ENCODE peak calls at places on chromosomes 2 and 18, in seven cellular contexts. One of them, this sample, is unnamed. For H3K9me3 and H3K4me1, the result is how much of the 10 kb centered on the place peaks cover.

GRCh38 chr2:96928277-96928781 is 58.1 kb downstream of the FAM178B start:
- DNase-seq in H9: no peak
- DNase-seq in body of pancreas: no peak
- DNase-seq in mammary epithelial cell: peak
- DNase-seq in GM23248: peak
- DNase-seq in heart right ventricle: no peak
- DNase-seq in stomach: no peak
- DNase-seq in this sample: no peak

GRCh38 chr2:168633895-168634294 is 168.5 kb upstream of the NOSTRIN start:
- DNase-seq in GM23248: no peak
- DNase-seq in mammary epithelial cell: no peak
- DNase-seq in H9: no peak
- DNase-seq in heart right ventricle: no peak
- DNase-seq in body of pancreas: no peak
- DNase-seq in stomach: no peak
- DNase-seq in this sample: no peak

GRCh38 chr2:23654756-23655155 is 269.8 kb downstream of the KLHL29 start:
- DNase-seq in heart right ventricle: no peak
- DNase-seq in mammary epithelial cell: peak
- DNase-seq in H9: no peak
- DNase-seq in GM23248: no peak
- DNase-seq in stomach: no peak
- DNase-seq in body of pancreas: no peak
- DNase-seq in this sample: no peak

GRCh38 chr2:200193331-200193730 is 113.2 kb upstream of the SPATS2L start:
- DNase-seq in stomach: no peak
- DNase-seq in mammary epithelial cell: no peak
- DNase-seq in GM23248: no peak
- DNase-seq in heart right ventricle: no peak
- DNase-seq in H9: no peak
- DNase-seq in body of pancreas: no peak
- DNase-seq in this sample: no peak

GRCh38 chr2:153432381-153432780 is 46.2 kb downstream of the RPRM start:
- DNase-seq in mammary epithelial cell: no peak
- DNase-seq in H9: no peak
- DNase-seq in heart right ventricle: no peak
- DNase-seq in GM23248: no peak
- DNase-seq in stomach: no peak
- DNase-seq in body of pancreas: peak
- DNase-seq in this sample: no peak

GRCh38 chr18:12422936-12423335 is 15.2 kb downstream of the PRELID3A start:
- DNase-seq in GM23248: no peak
- DNase-seq in body of pancreas: no peak
- DNase-seq in H9: peak
- DNase-seq in heart right ventricle: no peak
- DNase-seq in mammary epithelial cell: no peak
- DNase-seq in stomach: no peak
- DNase-seq in this sample: peak

GRCh38 chr18:44536041-44536440 is 144.6 kb upstream of the SETBP1 start:
- DNase-seq in GM23248: peak
- DNase-seq in H9: no peak
- DNase-seq in body of pancreas: no peak
- DNase-seq in stomach: no peak
- DNase-seq in mammary epithelial cell: peak
- DNase-seq in heart right ventricle: no peak
- DNase-seq in this sample: no peak

GRCh38 chr18:12811191-12811950 is 72.7 kb downstream of the PTPN2 start:
- DNase-seq in heart right ventricle: no peak
- DNase-seq in stomach: no peak
- DNase-seq in body of pancreas: no peak
- DNase-seq in mammary epithelial cell: peak
- DNase-seq in H9: no peak
- DNase-seq in GM23248: peak
- DNase-seq in this sample: no peak

GRCh38 chr2:148666555-148666954 is 22.0 kb downstream of the EPC2 start:
- DNase-seq in GM23248: no peak
- DNase-seq in mammary epithelial cell: peak
- DNase-seq in heart right ventricle: no peak
- DNase-seq in body of pancreas: no peak
- DNase-seq in stomach: no peak
- DNase-seq in H9: no peak
- DNase-seq in this sample: no peak

GRCh38 chr2:127122351-127123027 is 15.5 kb upstream of the BIN1 start:
- DNase-seq in H9: no peak
- DNase-seq in heart right ventricle: no peak
- DNase-seq in mammary epithelial cell: no peak
- DNase-seq in body of pancreas: no peak
- DNase-seq in GM23248: no peak
- DNase-seq in stomach: no peak
- DNase-seq in this sample: no peak
- H3K9me3 ChIP-seq in H9: under half
- H3K9me3 ChIP-seq in heart right ventricle: under half
- H3K9me3 ChIP-seq in mammary epithelial cell: under half
- H3K9me3 ChIP-seq in body of pancreas: under half
- H3K9me3 ChIP-seq in GM23248: under half
- H3K9me3 ChIP-seq in stomach: under half
- H3K9me3 ChIP-seq in this sample: under half

DNA sequence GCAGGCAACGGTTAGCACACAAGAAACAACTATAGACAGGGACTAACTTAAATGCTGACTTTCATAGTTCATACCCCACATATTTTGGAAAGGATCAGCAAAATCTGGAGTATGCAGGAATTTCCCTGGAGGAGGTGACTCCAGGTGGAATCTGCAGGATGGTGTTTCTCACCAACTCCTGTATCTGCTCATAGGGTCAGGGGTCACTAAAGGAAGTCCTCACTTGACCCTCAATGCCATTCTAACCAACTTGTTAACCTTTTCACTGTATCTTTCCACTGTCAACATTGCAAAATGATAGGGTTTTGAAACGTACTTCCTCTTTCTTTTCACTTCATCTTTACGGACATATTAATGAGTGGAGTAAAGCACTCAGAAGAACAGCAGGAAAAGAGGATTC is 207.0 kb upstream of the CXCR4 start:
- DNase-seq in GM23248: no peak
- DNase-seq in heart right ventricle: no peak
- DNase-seq in stomach: no peak
- DNase-seq in mammary epithelial cell: no peak
- DNase-seq in body of pancreas: no peak
- DNase-seq in H9: no peak
- DNase-seq in this sample: no peak
- H3K4me1 ChIP-seq in GM23248: under half
- H3K4me1 ChIP-seq in heart right ventricle: under half
- H3K4me1 ChIP-seq in stomach: under half
- H3K4me1 ChIP-seq in mammary epithelial cell: under half
- H3K4me1 ChIP-seq in body of pancreas: under half
- H3K4me1 ChIP-seq in H9: under half
- H3K4me1 ChIP-seq in this sample: under half

DNA sequence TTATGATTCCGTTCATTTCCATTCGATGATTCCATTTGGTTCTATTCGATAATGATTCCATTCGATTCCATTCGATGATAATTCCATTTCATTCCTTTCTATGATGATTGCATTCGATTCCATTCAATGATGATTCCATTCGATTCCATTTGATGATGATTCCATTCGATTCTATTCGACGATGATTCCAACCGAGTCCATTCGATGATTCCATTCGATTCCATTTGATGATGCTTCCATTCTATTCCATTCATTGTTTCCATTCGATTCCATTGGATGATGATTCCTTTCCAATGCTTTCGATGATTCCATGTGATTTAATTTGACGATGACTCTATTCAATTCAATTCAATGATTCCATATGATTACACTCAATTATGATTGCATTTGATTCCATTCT is 1093.5 kb downstream of the RPIA start:
- DNase-seq in heart right ventricle: no peak
- DNase-seq in stomach: no peak
- DNase-seq in GM23248: no peak
- DNase-seq in mammary epithelial cell: no peak
- DNase-seq in H9: no peak
- DNase-seq in body of pancreas: no peak
- DNase-seq in this sample: no peak
- H3K9me3 ChIP-seq in heart right ventricle: half or more
- H3K9me3 ChIP-seq in stomach: under half
- H3K9me3 ChIP-seq in GM23248: under half
- H3K9me3 ChIP-seq in mammary epithelial cell: half or more
- H3K9me3 ChIP-seq in H9: half or more
- H3K9me3 ChIP-seq in body of pancreas: under half
- H3K9me3 ChIP-seq in this sample: half or more

GRCh38 chr2:42239289-42239661 is 70.1 kb downstream of the EML4 start:
- DNase-seq in mammary epithelial cell: peak
- DNase-seq in stomach: no peak
- DNase-seq in heart right ventricle: no peak
- DNase-seq in H9: no peak
- DNase-seq in body of pancreas: no peak
- DNase-seq in GM23248: no peak
- DNase-seq in this sample: no peak

GRCh38 chr2:42239811-42240210 is 70.7 kb downstream of the EML4 start:
- DNase-seq in GM23248: peak
- DNase-seq in heart right ventricle: no peak
- DNase-seq in mammary epithelial cell: peak
- DNase-seq in stomach: no peak
- DNase-seq in H9: no peak
- DNase-seq in body of pancreas: no peak
- DNase-seq in this sample: no peak

GRCh38 chr2:42236911-42237310 is 67.8 kb downstream of the EML4 start:
- DNase-seq in body of pancreas: no peak
- DNase-seq in GM23248: no peak
- DNase-seq in stomach: no peak
- DNase-seq in mammary epithelial cell: no peak
- DNase-seq in H9: no peak
- DNase-seq in heart right ventricle: no peak
- DNase-seq in this sample: no peak

GRCh38 chr2:42241517-42241916 is 72.4 kb downstream of the EML4 start:
- DNase-seq in heart right ventricle: no peak
- DNase-seq in stomach: no peak
- DNase-seq in mammary epithelial cell: no peak
- DNase-seq in body of pancreas: no peak
- DNase-seq in H9: no peak
- DNase-seq in GM23248: no peak
- DNase-seq in this sample: no peak

GRCh38 chr2:42238644-42239288 is 69.6 kb downstream of the EML4 start:
- DNase-seq in H9: peak
- DNase-seq in stomach: peak
- DNase-seq in body of pancreas: peak
- DNase-seq in GM23248: peak
- DNase-seq in mammary epithelial cell: peak
- DNase-seq in heart right ventricle: peak
- DNase-seq in this sample: peak
- H3K4me1 ChIP-seq in H9: under half
- H3K4me1 ChIP-seq in stomach: under half
- H3K4me1 ChIP-seq in body of pancreas: under half
- H3K4me1 ChIP-seq in GM23248: under half
- H3K4me1 ChIP-seq in mammary epithelial cell: under half
- H3K4me1 ChIP-seq in heart right ventricle: under half
- H3K4me1 ChIP-seq in this sample: under half

GRCh38 chr2:220857371-220857770 is 714.7 kb downstream of the EPHA4 start:
- DNase-seq in H9: no peak
- DNase-seq in body of pancreas: no peak
- DNase-seq in heart right ventricle: no peak
- DNase-seq in stomach: no peak
- DNase-seq in GM23248: no peak
- DNase-seq in mammary epithelial cell: no peak
- DNase-seq in this sample: no peak

GRCh38 chr2:220855296-220855695 is 716.8 kb downstream of the EPHA4 start:
- DNase-seq in GM23248: peak
- DNase-seq in mammary epithelial cell: peak
- DNase-seq in stomach: no peak
- DNase-seq in H9: no peak
- DNase-seq in heart right ventricle: peak
- DNase-seq in body of pancreas: no peak
- DNase-seq in this sample: no peak

GRCh38 chr2:220858101-220858500 is 714.0 kb downstream of the EPHA4 start:
- DNase-seq in stomach: no peak
- DNase-seq in GM23248: no peak
- DNase-seq in body of pancreas: no peak
- DNase-seq in mammary epithelial cell: no peak
- DNase-seq in H9: no peak
- DNase-seq in heart right ventricle: no peak
- DNase-seq in this sample: no peak

GRCh38 chr2:220856486-220856885 is 715.6 kb downstream of the EPHA4 start:
- DNase-seq in heart right ventricle: no peak
- DNase-seq in stomach: no peak
- DNase-seq in GM23248: no peak
- DNase-seq in H9: no peak
- DNase-seq in body of pancreas: no peak
- DNase-seq in mammary epithelial cell: peak
- DNase-seq in this sample: no peak
- H3K9me3 ChIP-seq in heart right ventricle: under half
- H3K9me3 ChIP-seq in stomach: under half
- H3K9me3 ChIP-seq in GM23248: under half
- H3K9me3 ChIP-seq in H9: under half
- H3K9me3 ChIP-seq in body of pancreas: under half
- H3K9me3 ChIP-seq in mammary epithelial cell: under half
- H3K9me3 ChIP-seq in this sample: under half

GRCh38 chr2:105933906-105934305 is 189.2 kb downstream of the NCK2 start:
- DNase-seq in heart right ventricle: no peak
- DNase-seq in H9: no peak
- DNase-seq in GM23248: no peak
- DNase-seq in stomach: no peak
- DNase-seq in mammary epithelial cell: no peak
- DNase-seq in body of pancreas: no peak
- DNase-seq in this sample: no peak

GRCh38 chr2:105934467-105934866 is 189.8 kb downstream of the NCK2 start:
- DNase-seq in heart right ventricle: no peak
- DNase-seq in body of pancreas: no peak
- DNase-seq in stomach: no peak
- DNase-seq in mammary epithelial cell: no peak
- DNase-seq in H9: no peak
- DNase-seq in GM23248: no peak
- DNase-seq in this sample: no peak

GRCh38 chr2:105936954-105937353 is 192.2 kb downstream of the NCK2 start:
- DNase-seq in H9: no peak
- DNase-seq in heart right ventricle: no peak
- DNase-seq in mammary epithelial cell: peak
- DNase-seq in GM23248: no peak
- DNase-seq in stomach: no peak
- DNase-seq in body of pancreas: no peak
- DNase-seq in this sample: no peak

GRCh38 chr2:105935048-105935447 is 190.3 kb downstream of the NCK2 start:
- DNase-seq in GM23248: no peak
- DNase-seq in mammary epithelial cell: no peak
- DNase-seq in body of pancreas: no peak
- DNase-seq in H9: no peak
- DNase-seq in heart right ventricle: no peak
- DNase-seq in stomach: no peak
- DNase-seq in this sample: no peak

DNA sequence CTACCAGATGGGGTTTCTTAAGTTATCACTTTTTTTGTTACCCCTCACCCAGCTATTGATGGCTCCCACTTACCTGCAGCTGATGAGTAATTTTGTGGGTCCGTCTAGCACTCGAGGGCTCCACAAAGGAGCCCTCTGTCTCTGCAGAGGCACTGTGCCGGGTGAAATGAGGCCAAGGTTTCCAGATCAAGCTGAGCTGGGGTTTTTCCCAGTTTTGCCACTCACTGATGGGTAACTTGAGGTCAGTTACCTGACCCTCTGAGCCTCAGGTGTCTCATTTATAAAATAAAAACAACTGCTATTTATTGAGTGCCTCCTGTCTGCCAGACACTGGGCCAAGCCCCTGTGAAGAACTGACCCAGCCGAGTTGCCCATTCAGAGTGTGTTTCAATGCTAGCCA is 192.8 kb downstream of the NCK2 start:
- DNase-seq in stomach: no peak
- DNase-seq in heart right ventricle: no peak
- DNase-seq in mammary epithelial cell: peak
- DNase-seq in H9: no peak
- DNase-seq in GM23248: no peak
- DNase-seq in body of pancreas: peak
- DNase-seq in this sample: no peak
- H3K4me1 ChIP-seq in stomach: under half
- H3K4me1 ChIP-seq in heart right ventricle: under half
- H3K4me1 ChIP-seq in mammary epithelial cell: under half
- H3K4me1 ChIP-seq in H9: under half
- H3K4me1 ChIP-seq in GM23248: under half
- H3K4me1 ChIP-seq in body of pancreas: under half
- H3K4me1 ChIP-seq in this sample: under half